ENCODE peak calls at places on chromosomes 2 and 18, in ten cellular contexts. E is T follicular helper cell, G is NCI-H1694, I is caudate nucleus, H is renal cortical epithelial cell, S is heart left ventricle, D is ELF-1, B is fibroblast of the conjunctiva, N is NCI-H1092 treated with DMSO at 0.1 percent for 48 hours, F is NCI-H524 treated with DMSO at 0.1 percent for 48 hours. J is an unnamed sample.
A peak's percentile ranks its signal among the peaks of the same experiment; 100 is the strongest.

GRCh38 chr2:174836345-174836999 is 72.2 kb upstream of the CHRNA1 start:
- DNase-seq in E (no peak), G (no peak), I (no peak), H (peak; percentile 93), S (no peak), D (no peak), B (peak; percentile 95), N (no peak), F (no peak), J (no peak)

GRCh38 chr2:146927080-146927714 is 917.6 kb upstream of the ACVR2A start:
- DNase-seq in E (no peak), G (peak; percentile 24), I (no peak), H (peak; percentile 72), S (no peak), D (peak; percentile 63), B (peak; percentile 67), N (peak; percentile 34), F (peak; percentile 17), J (peak; percentile 56)

GRCh38 chr2:239022437-239023260 is 174.8 kb downstream of the TWIST2 start:
- DNase-seq in E (no peak), G (no peak), I (no peak), H (no peak), S (no peak), D (no peak), B (no peak), N (no peak), F (no peak), J (no peak)

GRCh38 chr2:23699526-23699925 is 227.4 kb downstream of the ATAD2B start:
- DNase-seq in E (no peak), G (no peak), I (no peak), H (no peak), S (no peak), D (no peak), B (no peak), N (no peak), F (no peak), J (no peak)

GRCh38 chr2:675460-675859 is 1.7 kb downstream of the TMEM18 start:
- DNase-seq in E (no peak), G (no peak), I (no peak), H (no peak), S (no peak), D (no peak), B (no peak), N (no peak), F (no peak), J (peak; percentile 12)

GRCh38 chr2:203583696-203584095 is 48.6 kb upstream of the RAPH1 start:
- DNase-seq in E (no peak), G (no peak), I (no peak), H (peak; percentile 91), S (peak; percentile 28), D (no peak), B (no peak), N (no peak), F (no peak), J (no peak)

GRCh38 chr2:238378230-238379095 is 48.3 kb upstream of the ASB1 start:
- DNase-seq in E (no peak), G (peak; percentile 96), I (no peak), H (no peak), S (no peak), D (no peak), B (no peak), N (no peak), F (no peak), J (no peak)

GRCh38 chr2:240269886-240270285 is 129.4 kb upstream of the OTOS start:
- DNase-seq in E (no peak), G (no peak), I (no peak), H (no peak), S (no peak), D (no peak), B (no peak), N (no peak), F (no peak), J (no peak)

GRCh38 chr2:181281206-181281832 is 175.9 kb upstream of the ITGA4 start:
- DNase-seq in E (no peak), G (peak; percentile 76), I (no peak), H (no peak), S (no peak), D (no peak), B (no peak), N (peak; percentile 50), F (peak; percentile 39), J (no peak)

GRCh38 chr2:217913415-217913814 is 89.4 kb downstream of the TNS1 start:
- DNase-seq in E (no peak), G (no peak), I (no peak), H (no peak), S (peak; percentile 36), D (no peak), B (no peak), N (no peak), F (no peak), J (no peak)

GRCh38 chr2:180319586-180320405 is 312.7 kb upstream of the CWC22 start:
- DNase-seq in E (no peak), G (no peak), I (no peak), H (no peak), S (no peak), D (no peak), B (no peak), N (no peak), F (no peak), J (no peak)

GRCh38 chr18:37662546-37663339 is 97.1 kb upstream of the CELF4 start:
- DNase-seq in E (no peak), G (no peak), I (no peak), H (no peak), S (no peak), D (no peak), B (no peak), N (no peak), F (no peak), J (no peak)

GRCh38 chr2:74843371-74844298 is 9.7 kb downstream of the HK2 start:
- DNase-seq in E (no peak), G (no peak), I (no peak), H (peak; percentile 83), S (no peak), D (peak; percentile 65), B (peak; percentile 80), N (no peak), F (no peak), J (no peak)

GRCh38 chr18:23377669-23378469 is 75.2 kb upstream of the RIOK3 start:
- DNase-seq in E (no peak), G (no peak), I (no peak), H (peak; percentile 92), S (no peak), D (no peak), B (peak; percentile 67), N (no peak), F (no peak), J (no peak)

GRCh38 chr2:12169721-12170120 is 423.3 kb downstream of the LPIN1 start:
- DNase-seq in E (no peak), G (no peak), I (no peak), H (peak; percentile 87), S (peak; percentile 69), D (no peak), B (no peak), N (no peak), F (no peak), J (peak; percentile 24)

GRCh38 chr2:158914066-158914465 is 54.4 kb upstream of the TANC1 start:
- DNase-seq in E (no peak), G (no peak), I (no peak), H (no peak), S (no peak), D (no peak), B (no peak), N (no peak), F (no peak), J (no peak)

GRCh38 chr2:85996591-85996990 is 107.8 kb upstream of the ST3GAL5 start:
- DNase-seq in E (no peak), G (no peak), I (no peak), H (no peak), S (peak; percentile 22), D (peak; percentile 47), B (no peak), N (no peak), F (no peak), J (peak; percentile 41)

GRCh38 chr18:54647176-54647575 is 56.1 kb downstream of the DYNAP start:
- DNase-seq in E (no peak), G (no peak), I (no peak), H (peak; percentile 59), S (no peak), D (peak; percentile 23), B (no peak), N (peak; percentile 30), F (no peak), J (no peak)

GRCh38 chr18:49813071-49813320 is 337 bp downstream of the ACAA2 start:
- DNase-seq in E (no peak), G (no peak), I (no peak), H (no peak), S (peak; percentile 38), D (peak; percentile 56), B (no peak), N (peak; percentile 84), F (no peak), J (peak; percentile 54)

GRCh38 chr2:17517481-17518211 is 594 bp downstream of the RAD51AP2 start:
- DNase-seq in E (no peak), G (no peak), I (no peak), H (no peak), S (no peak), D (no peak), B (no peak), N (no peak), F (no peak), J (no peak)

GRCh38 chr18:950882-951539 is 46.3 kb downstream of the ADCYAP1 start:
- DNase-seq in E (no peak), G (no peak), I (no peak), H (peak; percentile 71), S (no peak), D (no peak), B (no peak), N (no peak), F (no peak), J (no peak)

GRCh38 chr2:96207778-96208143 is 866 bp downstream of the STARD7 start:
- DNase-seq in E (no peak), G (no peak), I (no peak), H (no peak), S (no peak), D (no peak), B (no peak), N (no peak), F (no peak), J (no peak)

GRCh38 chr2:69755862-69756467 is 14.0 kb downstream of the ANXA4 start:
- DNase-seq in E (no peak), G (no peak), I (no peak), H (peak; percentile 96), S (no peak), D (peak; percentile 87), B (peak; percentile 71), N (no peak), F (no peak), J (no peak)

GRCh38 chr2:86468162-86469033 is 27.2 kb downstream of the KDM3A start:
- DNase-seq in E (peak; percentile 1), G (no peak), I (no peak), H (no peak), S (no peak), D (no peak), B (no peak), N (no peak), F (no peak), J (no peak)

GRCh38 chr2:135843671-135844070 is 6.7 kb upstream of the LCT start:
- DNase-seq in E (no peak), G (no peak), I (no peak), H (peak; percentile 66), S (no peak), D (no peak), B (no peak), N (no peak), F (no peak), J (no peak)

GRCh38 chr18:62496262-62496661 is 26.6 kb upstream of the ZCCHC2 start:
- DNase-seq in E (no peak), G (no peak), I (no peak), H (no peak), S (no peak), D (no peak), B (no peak), N (no peak), F (no peak), J (no peak)

GRCh38 chr18:45871655-45872054 is 46.2 kb downstream of the SIGLEC15 start:
- DNase-seq in E (no peak), G (no peak), I (no peak), H (peak; percentile 35), S (no peak), D (no peak), B (no peak), N (no peak), F (no peak), J (no peak)

GRCh38 chr2:38214209-38214717 is 138.3 kb upstream of the CYP1B1 start:
- DNase-seq in E (no peak), G (peak; percentile 86), I (no peak), H (peak; percentile 15), S (no peak), D (peak; percentile 88), B (no peak), N (no peak), F (no peak), J (no peak)